ENCODE peak calls at places on chromosome 5, in five cellular contexts. P is fibroblast of pulmonary artery, K is astrocyte of the spinal cord, G is omental fat pad, V is H9. I is an unnamed sample.
A peak's percentile ranks its signal among the peaks of the same experiment; 100 is the strongest.

GRCh38 chr5:7869474-7870136 is 657 bp downstream of the MTRR start:
- DNase-seq in P (peak; percentile 3), K (no peak), G (no peak), V (no peak), I (no peak)

GRCh38 chr5:179378441-179379271 is 33.4 kb upstream of the ADAMTS2 start:
- DNase-seq in P (peak; percentile 66), K (peak; percentile 22), G (no peak), V (peak; percentile 12), I (no peak)

GRCh38 chr5:134145061-134145757 is 30.7 kb downstream of the TCF7 start:
- DNase-seq in P (no peak), K (no peak), G (no peak), V (no peak), I (no peak)

GRCh38 chr5:100905259-100905914 is 2.3 kb upstream of the ST8SIA4 start:
- DNase-seq in P (no peak), K (no peak), G (no peak), V (no peak), I (no peak)

GRCh38 chr5:73093943-73094342 is 26.4 kb upstream of the TMEM171 start:
- DNase-seq in P (peak; percentile 59), K (peak; percentile 67), G (no peak), V (no peak), I (no peak)

GRCh38 chr5:136638084-136638483 is 272.7 kb upstream of the TRPC7 start:
- DNase-seq in P (no peak), K (no peak), G (no peak), V (no peak), I (no peak)

GRCh38 chr5:78641060-78641474 is 7.5 kb downstream of the LHFPL2 start:
- DNase-seq in P (no peak), K (no peak), G (no peak), V (no peak), I (no peak)

GRCh38 chr5:135648109-135648508 is 69.3 kb upstream of the CXCL14 start:
- DNase-seq in P (no peak), K (no peak), G (no peak), V (no peak), I (no peak)

GRCh38 chr5:1060535-1060981 is 51.3 kb downstream of the SLC12A7 start:
- DNase-seq in P (no peak), K (no peak), G (no peak), V (no peak), I (no peak)

GRCh38 chr5:148145916-148146315 is 22.4 kb upstream of the SPINK14 start:
- DNase-seq in P (peak; percentile 64), K (peak; percentile 59), G (no peak), V (no peak), I (no peak)

GRCh38 chr5:179801304-179802206 is 5.1 kb downstream of the MGAT4B start:
- DNase-seq in P (peak; percentile 59), K (peak; percentile 42), G (no peak), V (peak; percentile 88), I (no peak)

GRCh38 chr5:176387384-176387925 is 943 bp downstream of the NOP16 start:
- DNase-seq in P (no peak), K (no peak), G (no peak), V (no peak), I (no peak)

GRCh38 chr5:19058216-19058615 is 929.8 kb downstream of the CDH18 start:
- DNase-seq in P (no peak), K (no peak), G (no peak), V (no peak), I (no peak)

GRCh38 chr5:135141303-135142268 is 107.6 kb upstream of the PITX1 start:
- DNase-seq in P (no peak), K (no peak), G (no peak), V (no peak), I (no peak)

GRCh38 chr5:132259061-132259851 is 1.8 kb downstream of the PDLIM4 start:
- DNase-seq in P (peak; percentile 92), K (peak; percentile 92), G (peak; percentile 21), V (peak; percentile 31), I (peak; percentile 89)

GRCh38 chr5:60538955-60539866 is 160.8 kb downstream of the DEPDC1B start:
- DNase-seq in P (peak; percentile 65), K (peak; percentile 46), G (no peak), V (no peak), I (no peak)

GRCh38 chr5:43227655-43228054 is 35.6 kb downstream of the NIM1K start:
- DNase-seq in P (peak; percentile 78), K (peak; percentile 55), G (no peak), V (no peak), I (no peak)
- TF ChIP-seq CTCF in P (peak; percentile 62), K (peak; percentile 52), G (no peak), V (peak; percentile 66), I (peak; percentile 8)

GRCh38 chr5:63127054-63127453 is 548.4 kb downstream of the LRRC70 start:
- DNase-seq in P (peak; percentile 50), K (peak; percentile 64), G (no peak), V (no peak), I (no peak)

GRCh38 chr5:63121471-63121870 is 542.9 kb downstream of the LRRC70 start:
- DNase-seq in P (no peak), K (no peak), G (no peak), V (no peak), I (no peak)

GRCh38 chr5:63128018-63128417 is 549.4 kb downstream of the LRRC70 start:
- DNase-seq in P (no peak), K (no peak), G (no peak), V (no peak), I (no peak)

GRCh38 chr5:63125392-63125791 is 546.8 kb downstream of the LRRC70 start:
- DNase-seq in P (no peak), K (no peak), G (no peak), V (no peak), I (no peak)

DNA sequence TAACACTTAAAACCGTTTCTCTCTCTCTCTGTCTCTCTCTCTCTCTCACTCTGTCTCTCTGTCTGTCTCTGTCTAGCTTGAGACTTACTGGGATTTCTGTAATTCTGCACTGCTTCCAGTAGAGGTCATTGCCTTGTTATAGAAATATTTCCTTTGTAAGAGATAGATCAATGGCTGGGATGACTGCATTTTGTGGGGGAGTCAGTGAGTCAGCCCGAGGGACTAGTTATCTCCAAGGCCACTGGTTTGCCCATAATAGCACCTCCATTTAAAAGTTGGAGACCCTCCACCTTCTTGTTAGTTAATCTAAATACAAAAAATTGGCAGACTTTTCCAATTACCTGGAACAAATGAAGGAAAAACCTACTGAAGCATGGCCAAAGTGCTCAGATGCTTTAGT is 547.2 kb downstream of the LRRC70 start:
- DNase-seq in P (peak; percentile 73), K (peak; percentile 62), G (no peak), V (no peak), I (no peak)
- TF ChIP-seq CTCF in P (peak; percentile 68), K (peak; percentile 62), G (no peak), V (peak; percentile 61), I (no peak)

GRCh38 chr5:143106175-143106574 is 297.3 kb downstream of the NR3C1 start:
- DNase-seq in P (peak; percentile 83), K (peak; percentile 47), G (no peak), V (no peak), I (no peak)
- TF ChIP-seq CTCF in P (peak; percentile 38), K (peak; percentile 20), G (no peak), V (peak; percentile 40), I (peak; percentile 18)

GRCh38 chr5:112289465-112289864 is 129.6 kb downstream of the EPB41L4A start:
- DNase-seq in P (no peak), K (no peak), G (no peak), V (peak; percentile 46), I (no peak)
- TF ChIP-seq CTCF in P (no peak), K (no peak), G (no peak), V (peak; percentile 24), I (no peak)

GRCh38 chr5:181173420-181174342 is 26.3 kb downstream of the OR2V2 start:
- DNase-seq in P (peak; percentile 43), K (peak; percentile 67), G (no peak), V (peak; percentile 93), I (no peak)
- TF ChIP-seq CTCF in P (no peak), K (no peak), G (no peak), V (peak; percentile 10), I (no peak)

GRCh38 chr5:10036136-10036535 is 213.6 kb downstream of the ATPSCKMT start:
- DNase-seq in P (peak; percentile 67), K (no peak), G (no peak), V (no peak), I (no peak)

GRCh38 chr5:10034008-10034407 is 215.7 kb downstream of the ATPSCKMT start:
- DNase-seq in P (peak; percentile 61), K (no peak), G (no peak), V (no peak), I (no peak)

GRCh38 chr5:10031817-10032216 is 217.9 kb downstream of the ATPSCKMT start:
- DNase-seq in P (no peak), K (no peak), G (no peak), V (no peak), I (no peak)

GRCh38 chr5:10030219-10030831 is 219.4 kb downstream of the ATPSCKMT start:
- DNase-seq in P (peak; percentile 78), K (peak; percentile 37), G (no peak), V (peak; percentile 72), I (no peak)
- TF ChIP-seq CTCF in P (peak; percentile 67), K (peak; percentile 44), G (no peak), V (peak; percentile 79), I (no peak)

I was measured in ascending aorta.